ENCODE peak calls at places on chromosomes 1 and 21, in nine cellular contexts. One of them, this sample, is unnamed.

GRCh38 chr1:21700094-21700493 is 30.9 kb upstream of the RAP1GAP start:
- DNase-seq in Panc1: no peak
- DNase-seq in sigmoid colon: no peak
- DNase-seq in HepG2: no peak
- DNase-seq in HL-60: no peak
- DNase-seq in suprapubic skin: no peak
- DNase-seq in GM23338: no peak
- DNase-seq in prostate gland: no peak
- DNase-seq in transverse colon: no peak
- DNase-seq in this sample: no peak

GRCh38 chr1:61375082-61375880 is 292.9 kb downstream of the NFIA start:
- DNase-seq in HepG2: no peak
- DNase-seq in Panc1: no peak
- DNase-seq in prostate gland: no peak
- DNase-seq in suprapubic skin: no peak
- DNase-seq in sigmoid colon: no peak
- DNase-seq in GM23338: no peak
- DNase-seq in HL-60: no peak
- DNase-seq in transverse colon: no peak
- DNase-seq in this sample: no peak

GRCh38 chr1:93304716-93305138 is 41.0 kb upstream of the DR1 start:
- DNase-seq in GM23338: peak
- DNase-seq in prostate gland: peak
- DNase-seq in suprapubic skin: no peak
- DNase-seq in HepG2: peak
- DNase-seq in HL-60: no peak
- DNase-seq in sigmoid colon: no peak
- DNase-seq in Panc1: peak
- DNase-seq in transverse colon: peak
- DNase-seq in this sample: peak

GRCh38 chr1:82153282-82153630 is 352.5 kb downstream of the ADGRL2 start:
- DNase-seq in suprapubic skin: no peak
- DNase-seq in transverse colon: no peak
- DNase-seq in prostate gland: no peak
- DNase-seq in HL-60: no peak
- DNase-seq in Panc1: no peak
- DNase-seq in GM23338: no peak
- DNase-seq in HepG2: no peak
- DNase-seq in sigmoid colon: no peak
- DNase-seq in this sample: no peak

GRCh38 chr1:217048104-217048707 is 325.0 kb upstream of the ESRRG start:
- DNase-seq in suprapubic skin: no peak
- DNase-seq in transverse colon: no peak
- DNase-seq in Panc1: no peak
- DNase-seq in HepG2: no peak
- DNase-seq in GM23338: peak
- DNase-seq in HL-60: no peak
- DNase-seq in sigmoid colon: no peak
- DNase-seq in prostate gland: no peak
- DNase-seq in this sample: no peak

GRCh38 chr1:150574260-150575071 is 4.9 kb downstream of the MCL1 start:
- DNase-seq in transverse colon: no peak
- DNase-seq in Panc1: no peak
- DNase-seq in GM23338: peak
- DNase-seq in suprapubic skin: no peak
- DNase-seq in HL-60: no peak
- DNase-seq in prostate gland: no peak
- DNase-seq in HepG2: no peak
- DNase-seq in sigmoid colon: no peak
- DNase-seq in this sample: no peak

GRCh38 chr21:45202344-45202743 is 85.4 kb downstream of the POFUT2 start:
- DNase-seq in GM23338: no peak
- DNase-seq in HL-60: no peak
- DNase-seq in HepG2: no peak
- DNase-seq in sigmoid colon: no peak
- DNase-seq in transverse colon: no peak
- DNase-seq in suprapubic skin: no peak
- DNase-seq in Panc1: no peak
- DNase-seq in prostate gland: no peak
- DNase-seq in this sample: no peak

GRCh38 chr1:148264374-148265276 is 112.5 kb upstream of the NBPF11 start:
- DNase-seq in prostate gland: no peak
- DNase-seq in HL-60: no peak
- DNase-seq in sigmoid colon: no peak
- DNase-seq in HepG2: no peak
- DNase-seq in suprapubic skin: no peak
- DNase-seq in Panc1: peak
- DNase-seq in GM23338: peak
- DNase-seq in transverse colon: no peak
- DNase-seq in this sample: no peak

GRCh38 chr1:228006034-228006792 is 585 bp upstream of the WNT3A start:
- DNase-seq in sigmoid colon: peak
- DNase-seq in suprapubic skin: no peak
- DNase-seq in GM23338: peak
- DNase-seq in transverse colon: no peak
- DNase-seq in Panc1: no peak
- DNase-seq in HepG2: no peak
- DNase-seq in HL-60: no peak
- DNase-seq in prostate gland: no peak
- DNase-seq in this sample: no peak

GRCh38 chr1:19066874-19067186 is 110.4 kb upstream of the IFFO2 start:
- DNase-seq in HepG2: no peak
- DNase-seq in transverse colon: no peak
- DNase-seq in HL-60: no peak
- DNase-seq in sigmoid colon: no peak
- DNase-seq in GM23338: peak
- DNase-seq in prostate gland: no peak
- DNase-seq in suprapubic skin: no peak
- DNase-seq in Panc1: no peak
- DNase-seq in this sample: no peak

GRCh38 chr1:16211824-16212223 is 628 bp downstream of the ARHGEF19 start:
- DNase-seq in prostate gland: no peak
- DNase-seq in Panc1: no peak
- DNase-seq in suprapubic skin: no peak
- DNase-seq in transverse colon: no peak
- DNase-seq in HepG2: no peak
- DNase-seq in HL-60: no peak
- DNase-seq in sigmoid colon: no peak
- DNase-seq in GM23338: no peak
- DNase-seq in this sample: no peak

GRCh38 chr1:16208270-16208987 is 4.0 kb downstream of the ARHGEF19 start:
- DNase-seq in suprapubic skin: no peak
- DNase-seq in Panc1: no peak
- DNase-seq in prostate gland: no peak
- DNase-seq in HepG2: no peak
- DNase-seq in GM23338: no peak
- DNase-seq in sigmoid colon: no peak
- DNase-seq in HL-60: no peak
- DNase-seq in transverse colon: no peak
- DNase-seq in this sample: no peak

GRCh38 chr1:16209132-16209846 is 3.2 kb downstream of the ARHGEF19 start:
- DNase-seq in HepG2: no peak
- DNase-seq in sigmoid colon: no peak
- DNase-seq in GM23338: no peak
- DNase-seq in HL-60: no peak
- DNase-seq in transverse colon: no peak
- DNase-seq in Panc1: no peak
- DNase-seq in prostate gland: no peak
- DNase-seq in suprapubic skin: no peak
- DNase-seq in this sample: no peak

GRCh38 chr1:16210581-16210980 is 1.9 kb downstream of the ARHGEF19 start:
- DNase-seq in sigmoid colon: no peak
- DNase-seq in transverse colon: no peak
- DNase-seq in prostate gland: no peak
- DNase-seq in suprapubic skin: no peak
- DNase-seq in Panc1: no peak
- DNase-seq in HL-60: no peak
- DNase-seq in HepG2: no peak
- DNase-seq in GM23338: no peak
- DNase-seq in this sample: no peak

GRCh38 chr1:16209847-16210407 is 2.5 kb downstream of the ARHGEF19 start:
- DNase-seq in transverse colon: no peak
- DNase-seq in sigmoid colon: no peak
- DNase-seq in GM23338: no peak
- DNase-seq in Panc1: no peak
- DNase-seq in HL-60: no peak
- DNase-seq in prostate gland: no peak
- DNase-seq in HepG2: no peak
- DNase-seq in suprapubic skin: no peak
- DNase-seq in this sample: no peak
- H3K27ac ChIP-seq in transverse colon: no peak
- H3K27ac ChIP-seq in sigmoid colon: peak
- H3K27ac ChIP-seq in GM23338: no peak
- H3K27ac ChIP-seq in Panc1: no peak
- H3K27ac ChIP-seq in HL-60: no peak
- H3K27ac ChIP-seq in prostate gland: no peak
- H3K27ac ChIP-seq in HepG2: no peak
- H3K27ac ChIP-seq in suprapubic skin: no peak
- H3K27ac ChIP-seq in this sample: no peak

GRCh38 chr1:244496186-244496585 is 35.1 kb downstream of the CATSPERE start:
- DNase-seq in prostate gland: no peak
- DNase-seq in HL-60: no peak
- DNase-seq in Panc1: no peak
- DNase-seq in suprapubic skin: no peak
- DNase-seq in transverse colon: no peak
- DNase-seq in GM23338: peak
- DNase-seq in HepG2: no peak
- DNase-seq in sigmoid colon: no peak
- DNase-seq in this sample: no peak

GRCh38 chr1:244497805-244498204 is 36.7 kb downstream of the CATSPERE start:
- DNase-seq in suprapubic skin: no peak
- DNase-seq in Panc1: no peak
- DNase-seq in prostate gland: no peak
- DNase-seq in HepG2: no peak
- DNase-seq in transverse colon: no peak
- DNase-seq in sigmoid colon: no peak
- DNase-seq in GM23338: no peak
- DNase-seq in HL-60: no peak
- DNase-seq in this sample: no peak

GRCh38 chr1:244494659-244495058 is 33.6 kb downstream of the CATSPERE start:
- DNase-seq in HL-60: no peak
- DNase-seq in GM23338: no peak
- DNase-seq in suprapubic skin: no peak
- DNase-seq in Panc1: no peak
- DNase-seq in transverse colon: no peak
- DNase-seq in HepG2: no peak
- DNase-seq in sigmoid colon: no peak
- DNase-seq in prostate gland: no peak
- DNase-seq in this sample: no peak
- TF ChIP-seq POLR2AphosphoS5 in HL-60: no peak
- TF ChIP-seq POLR2AphosphoS5 in GM23338: no peak
- TF ChIP-seq POLR2AphosphoS5 in suprapubic skin: no peak
- TF ChIP-seq POLR2AphosphoS5 in Panc1: no peak
- TF ChIP-seq POLR2AphosphoS5 in transverse colon: no peak
- TF ChIP-seq POLR2AphosphoS5 in HepG2: no peak
- TF ChIP-seq POLR2AphosphoS5 in sigmoid colon: no peak
- TF ChIP-seq POLR2AphosphoS5 in prostate gland: no peak
- TF ChIP-seq POLR2AphosphoS5 in this sample: no peak

DNA sequence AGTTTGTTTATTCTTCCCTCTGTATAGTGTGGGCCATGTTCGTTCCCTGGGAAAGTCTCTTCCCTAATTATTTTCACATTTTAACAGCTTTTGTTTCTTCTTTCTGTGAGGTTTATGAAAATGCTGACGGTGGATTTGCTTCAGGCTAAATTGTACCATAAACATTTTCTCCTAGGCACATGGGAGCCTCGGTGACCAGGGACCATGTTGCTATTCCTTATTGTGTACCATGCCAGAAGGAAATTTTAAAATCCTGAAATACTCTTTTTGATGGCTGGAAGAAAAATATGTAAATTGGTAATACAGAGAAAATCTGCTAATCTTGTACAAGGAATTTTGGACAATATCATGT is 230.1 kb upstream of the JUN start:
- DNase-seq in HL-60: no peak
- DNase-seq in prostate gland: no peak
- DNase-seq in suprapubic skin: no peak
- DNase-seq in sigmoid colon: no peak
- DNase-seq in transverse colon: no peak
- DNase-seq in GM23338: no peak
- DNase-seq in Panc1: no peak
- DNase-seq in HepG2: no peak
- DNase-seq in this sample: peak
- H3K27ac ChIP-seq in HL-60: no peak
- H3K27ac ChIP-seq in prostate gland: peak
- H3K27ac ChIP-seq in suprapubic skin: peak
- H3K27ac ChIP-seq in sigmoid colon: peak
- H3K27ac ChIP-seq in transverse colon: peak
- H3K27ac ChIP-seq in GM23338: peak
- H3K27ac ChIP-seq in Panc1: peak
- H3K27ac ChIP-seq in HepG2: no peak
- H3K27ac ChIP-seq in this sample: peak

GRCh38 chr1:4309676-4310320 is 344.6 kb upstream of the AJAP1 start:
- DNase-seq in sigmoid colon: no peak
- DNase-seq in prostate gland: no peak
- DNase-seq in GM23338: no peak
- DNase-seq in suprapubic skin: no peak
- DNase-seq in HL-60: no peak
- DNase-seq in Panc1: no peak
- DNase-seq in transverse colon: no peak
- DNase-seq in HepG2: no peak
- DNase-seq in this sample: no peak

GRCh38 chr1:4307468-4307845 is 347.0 kb upstream of the AJAP1 start:
- DNase-seq in sigmoid colon: peak
- DNase-seq in HL-60: no peak
- DNase-seq in GM23338: no peak
- DNase-seq in transverse colon: no peak
- DNase-seq in Panc1: no peak
- DNase-seq in prostate gland: no peak
- DNase-seq in HepG2: no peak
- DNase-seq in suprapubic skin: no peak
- DNase-seq in this sample: no peak

GRCh38 chr1:4310396-4310923 is 343.9 kb upstream of the AJAP1 start:
- DNase-seq in HL-60: no peak
- DNase-seq in transverse colon: no peak
- DNase-seq in sigmoid colon: no peak
- DNase-seq in HepG2: no peak
- DNase-seq in GM23338: no peak
- DNase-seq in suprapubic skin: no peak
- DNase-seq in prostate gland: no peak
- DNase-seq in Panc1: no peak
- DNase-seq in this sample: no peak

GRCh38 chr1:4307911-4308545 is 346.4 kb upstream of the AJAP1 start:
- DNase-seq in prostate gland: no peak
- DNase-seq in GM23338: no peak
- DNase-seq in HepG2: no peak
- DNase-seq in HL-60: no peak
- DNase-seq in Panc1: no peak
- DNase-seq in suprapubic skin: no peak
- DNase-seq in transverse colon: no peak
- DNase-seq in sigmoid colon: no peak
- DNase-seq in this sample: no peak

DNA sequence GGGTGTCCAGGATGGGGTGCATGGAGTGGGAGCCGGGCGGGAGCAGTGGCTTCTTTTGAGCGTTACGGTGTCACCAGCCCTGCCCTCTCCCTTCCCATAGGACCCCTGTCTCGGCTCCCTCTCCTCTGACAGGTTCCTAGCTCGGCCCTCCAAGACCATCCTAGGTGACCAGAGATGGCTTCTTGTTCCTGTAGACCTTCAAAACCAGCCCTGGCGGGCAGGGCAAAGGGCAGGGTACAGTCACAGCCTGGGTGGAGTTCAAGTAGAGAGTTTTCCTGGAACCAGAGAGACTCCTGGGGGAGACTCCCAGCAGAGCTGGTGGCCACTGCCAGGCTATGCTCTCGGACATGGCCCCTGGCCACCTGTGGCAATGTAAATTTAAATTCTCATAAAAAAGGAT is 345.6 kb upstream of the AJAP1 start:
- DNase-seq in Panc1: no peak
- DNase-seq in HepG2: no peak
- DNase-seq in HL-60: no peak
- DNase-seq in GM23338: no peak
- DNase-seq in sigmoid colon: no peak
- DNase-seq in prostate gland: no peak
- DNase-seq in suprapubic skin: no peak
- DNase-seq in transverse colon: no peak
- DNase-seq in this sample: no peak
- TF ChIP-seq POLR2AphosphoS5 in Panc1: no peak
- TF ChIP-seq POLR2AphosphoS5 in HepG2: no peak
- TF ChIP-seq POLR2AphosphoS5 in HL-60: no peak
- TF ChIP-seq POLR2AphosphoS5 in GM23338: no peak
- TF ChIP-seq POLR2AphosphoS5 in sigmoid colon: no peak
- TF ChIP-seq POLR2AphosphoS5 in prostate gland: no peak
- TF ChIP-seq POLR2AphosphoS5 in suprapubic skin: no peak
- TF ChIP-seq POLR2AphosphoS5 in transverse colon: no peak
- TF ChIP-seq POLR2AphosphoS5 in this sample: no peak

This sample was measured in SK-N-MC.